ENCODE peak calls at places on chromosomes 6 and 20, in four cellular contexts. C is prostate gland, T is choroid plexus epithelial cell, G is mucosa of descending colon. E is an unnamed sample.

GRCh38 chr6:7440476-7440875 is 50.9 kb downstream of the RIOK1 start:
- DNase-seq in C (no peak), T (no peak), G (no peak), E (no peak)

GRCh38 chr6:127857051-127857637 is 43.7 kb downstream of the THEMIS start:
- DNase-seq in C (no peak), T (no peak), G (no peak), E (no peak)

GRCh38 chr6:16130437-16130891 is 1.6 kb downstream of the MYLIP start:
- DNase-seq in C (peak), T (peak), G (peak), E (no peak)

GRCh38 chr6:30097902-30098606 is 14.8 kb downstream of the TRIM31 start:
- DNase-seq in C (no peak), T (no peak), G (peak), E (no peak)

GRCh38 chr6:127855542-127856159 is 45.2 kb downstream of the THEMIS start:
- DNase-seq in C (no peak), T (peak), G (peak), E (no peak)

GRCh38 chr20:5147193-5147592 is 20.4 kb downstream of the CDS2 start:
- DNase-seq in C (no peak), T (no peak), G (no peak), E (no peak)

GRCh38 chr6:12527339-12527738 is 189.2 kb upstream of the PHACTR1 start:
- DNase-seq in C (no peak), T (no peak), G (no peak), E (no peak)

GRCh38 chr6:19535351-19535750 is 301.8 kb upstream of the ID4 start:
- DNase-seq in C (no peak), T (no peak), G (no peak), E (no peak)

GRCh38 chr6:150006961-150007464 is 18.3 kb downstream of the RAET1L start:
- DNase-seq in C (no peak), T (peak), G (no peak), E (no peak)

GRCh38 chr20:34515484-34516037 is 661 bp upstream of the DYNLRB1 start:
- DNase-seq in C (peak), T (peak), G (peak), E (peak)

GRCh38 chr20:25389858-25390537 is 637 bp downstream of the ABHD12 start:
- DNase-seq in C (peak), T (no peak), G (peak), E (no peak)

GRCh38 chr6:81606965-81607381 is 145.5 kb downstream of the TENT5A start:
- DNase-seq in C (no peak), T (peak), G (no peak), E (no peak)

GRCh38 chr20:4064118-4064962 is 49.0 kb upstream of the RNF24 start:
- DNase-seq in C (peak), T (peak), G (peak), E (no peak)

GRCh38 chr6:71602385-71602949 is 283.9 kb upstream of the RIMS1 start:
- DNase-seq in C (no peak), T (no peak), G (no peak), E (no peak)

DNA sequence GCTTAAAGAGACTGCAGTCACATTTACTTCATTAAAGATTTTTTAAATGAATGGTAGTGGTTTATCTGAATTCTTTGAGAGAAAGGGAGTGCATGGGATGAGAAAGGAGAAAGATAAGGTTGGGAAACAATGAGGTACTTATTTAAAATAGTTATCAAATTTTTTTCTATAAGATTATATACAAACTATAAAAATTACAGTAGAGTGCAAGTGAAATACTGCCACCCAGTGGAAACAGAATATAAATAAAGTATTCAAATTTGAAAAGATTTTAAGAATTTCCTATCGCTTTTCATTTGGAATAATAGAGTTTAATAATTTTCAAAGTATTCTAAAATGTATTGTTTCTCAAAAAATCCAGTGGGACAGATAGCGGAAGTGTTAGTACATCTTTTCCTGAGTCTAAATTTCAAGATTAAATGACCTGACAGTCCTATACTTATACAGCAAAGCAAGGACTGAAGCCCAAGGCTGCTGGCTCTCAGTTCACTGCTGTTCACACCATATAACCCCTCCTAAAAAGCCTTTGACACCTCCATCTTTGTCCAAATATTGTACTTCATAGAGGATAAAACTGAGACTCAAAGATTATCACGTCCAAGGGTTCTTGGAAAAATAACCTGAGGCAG is 31.1 kb downstream of the EPM2A start:
- DNase-seq in C (no peak), T (peak), G (no peak), E (no peak)
- TF ChIP-seq CTCF in C (peak), T (peak), G (no peak), E (peak)

GRCh38 chr20:63044605-63045004 is 37.8 kb upstream of the BHLHE23 start:
- DNase-seq in C (no peak), T (no peak), G (no peak), E (no peak)

GRCh38 chr20:63044204-63044600 is 37.4 kb upstream of the BHLHE23 start:
- DNase-seq in C (no peak), T (no peak), G (no peak), E (no peak)

GRCh38 chr20:63041776-63042175 is 35.0 kb upstream of the BHLHE23 start:
- DNase-seq in C (no peak), T (no peak), G (no peak), E (no peak)

GRCh38 chr20:63043348-63044203 is 36.8 kb upstream of the BHLHE23 start:
- DNase-seq in C (no peak), T (no peak), G (no peak), E (no peak)

DNA sequence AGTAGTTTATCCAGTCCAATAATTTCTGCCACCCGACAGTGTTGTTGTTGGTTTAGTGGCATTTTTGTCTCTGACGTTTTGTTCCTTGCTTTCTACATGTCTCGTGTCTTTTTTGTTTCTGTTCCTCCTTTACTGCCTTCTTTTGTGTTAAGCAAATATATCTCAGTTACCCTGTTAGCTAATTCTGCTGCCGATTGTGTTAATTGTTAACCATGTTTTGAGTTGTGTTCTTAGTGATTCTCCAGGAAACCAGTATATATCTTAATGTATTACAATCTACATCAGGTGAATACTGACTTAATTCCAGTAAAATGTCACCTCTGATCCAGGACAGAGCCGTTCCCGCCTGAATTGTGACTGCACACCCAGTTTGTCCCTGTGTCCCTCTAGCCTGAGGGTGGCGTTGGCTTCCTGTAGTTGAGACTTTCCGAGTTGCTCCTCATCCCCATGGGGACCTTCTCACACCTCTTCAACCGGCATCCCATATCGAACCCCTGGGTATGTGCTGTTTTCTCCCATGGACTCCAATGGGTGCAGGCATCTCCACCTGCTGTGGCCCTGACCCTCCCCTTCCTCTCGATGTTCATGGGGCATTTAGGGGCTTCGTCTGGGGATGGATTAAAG is 35.8 kb upstream of the BHLHE23 start:
- DNase-seq in C (no peak), T (no peak), G (no peak), E (no peak)
- H3K4me3 ChIP-seq in C (no peak), T (no peak), G (no peak), E (no peak)

GRCh38 chr6:46440133-46440532 is 51.1 kb downstream of the RCAN2 start:
- DNase-seq in C (no peak), T (peak), G (no peak), E (no peak)

GRCh38 chr6:46443623-46444022 is 47.6 kb downstream of the RCAN2 start:
- DNase-seq in C (no peak), T (no peak), G (no peak), E (no peak)

DNA sequence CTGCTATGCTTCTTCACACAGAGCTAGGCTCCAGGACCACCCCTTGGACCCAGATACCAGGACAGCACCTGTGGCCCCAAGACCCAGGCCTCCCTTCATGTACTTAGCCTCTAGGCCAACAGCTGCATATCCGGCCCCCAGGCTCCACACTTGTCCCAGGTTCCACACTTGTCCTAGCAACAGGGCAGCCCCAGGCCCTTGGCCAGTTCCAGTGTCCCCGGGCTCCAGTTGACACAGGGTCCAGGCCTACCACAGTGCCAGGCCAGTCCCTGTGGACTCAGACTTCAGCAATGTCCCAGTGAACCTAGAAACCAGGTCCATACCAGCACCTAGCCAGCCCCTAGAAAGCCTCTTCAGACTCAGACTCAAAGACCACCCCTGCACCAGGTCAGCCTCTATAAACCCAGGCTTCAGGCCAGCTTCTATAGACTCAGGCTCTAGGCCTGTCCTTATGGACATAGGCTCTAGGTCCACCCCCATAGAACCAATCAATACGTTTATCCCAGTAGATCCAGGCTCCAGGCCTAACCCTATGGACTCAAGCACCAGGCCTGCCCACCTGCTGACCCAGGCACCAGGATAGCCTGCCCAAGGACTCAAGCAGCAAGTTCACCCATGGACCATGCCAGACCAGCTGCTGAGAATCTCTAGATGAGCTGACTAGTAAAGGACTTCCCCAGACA is 46.3 kb downstream of the RCAN2 start:
- DNase-seq in C (no peak), T (no peak), G (no peak), E (no peak)
- TF ChIP-seq CTCF in C (no peak), T (no peak), G (no peak), E (no peak)

DNA sequence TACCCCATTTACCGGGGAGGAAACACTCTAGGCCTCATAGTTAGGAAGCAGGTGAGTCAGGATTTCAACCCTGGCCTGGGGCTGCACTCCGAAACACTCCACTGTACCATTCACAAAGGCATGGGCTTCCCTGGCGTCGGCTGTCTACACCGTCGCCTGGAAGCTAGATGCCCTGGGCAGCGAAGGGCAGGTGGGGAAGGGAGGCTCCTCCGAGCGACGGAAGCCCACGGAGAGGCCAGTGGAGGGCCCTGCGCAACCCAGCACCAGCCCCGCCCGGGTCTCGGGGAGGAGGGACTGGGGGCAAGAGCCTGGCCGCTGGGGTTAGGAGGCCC is 16.1 kb downstream of the SDCBP2 start:
- DNase-seq in C (no peak), T (no peak), G (no peak), E (no peak)
- H3K4me3 ChIP-seq in C (no peak), T (no peak), G (no peak), E (no peak)

DNA sequence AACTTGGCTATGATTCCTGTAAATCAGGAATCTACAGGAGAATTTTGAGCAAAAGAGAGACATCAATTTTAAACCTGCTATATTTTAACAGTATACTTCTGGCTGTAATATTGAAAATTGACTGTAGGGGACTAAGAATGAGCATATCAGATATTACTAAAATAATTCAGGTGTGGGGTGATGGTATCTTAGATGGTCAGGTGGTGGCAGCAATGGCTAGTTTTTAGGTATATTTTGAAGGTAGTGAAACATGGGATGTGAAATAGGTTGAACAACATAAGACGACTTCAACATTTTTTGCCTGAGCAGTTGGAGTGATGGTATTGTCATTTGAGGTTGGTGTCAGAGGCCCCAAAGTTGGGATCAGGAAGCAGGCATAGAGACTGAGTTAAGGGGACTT is 32.1 kb downstream of the FAM83B start:
- DNase-seq in C (no peak), T (no peak), G (no peak), E (no peak)
- TF ChIP-seq CTCF in C (no peak), T (no peak), G (no peak), E (no peak)

GRCh38 chr6:111884068-111884467 is 10.8 kb upstream of the FYN start:
- DNase-seq in C (no peak), T (no peak), G (no peak), E (no peak)

GRCh38 chr6:111890981-111891380 is 17.7 kb upstream of the FYN start:
- DNase-seq in C (no peak), T (no peak), G (no peak), E (no peak)

GRCh38 chr6:111885373-111886027 is 12.2 kb upstream of the FYN start:
- DNase-seq in C (no peak), T (no peak), G (no peak), E (no peak)

GRCh38 chr6:111892431-111892830 is 19.2 kb upstream of the FYN start:
- DNase-seq in C (no peak), T (peak), G (no peak), E (no peak)

GRCh38 chr6:111888928-111889696 is 15.9 kb upstream of the FYN start:
- DNase-seq in C (no peak), T (peak), G (no peak), E (no peak)
- H3K4me3 ChIP-seq in C (no peak), T (peak), G (no peak), E (no peak)

DNA sequence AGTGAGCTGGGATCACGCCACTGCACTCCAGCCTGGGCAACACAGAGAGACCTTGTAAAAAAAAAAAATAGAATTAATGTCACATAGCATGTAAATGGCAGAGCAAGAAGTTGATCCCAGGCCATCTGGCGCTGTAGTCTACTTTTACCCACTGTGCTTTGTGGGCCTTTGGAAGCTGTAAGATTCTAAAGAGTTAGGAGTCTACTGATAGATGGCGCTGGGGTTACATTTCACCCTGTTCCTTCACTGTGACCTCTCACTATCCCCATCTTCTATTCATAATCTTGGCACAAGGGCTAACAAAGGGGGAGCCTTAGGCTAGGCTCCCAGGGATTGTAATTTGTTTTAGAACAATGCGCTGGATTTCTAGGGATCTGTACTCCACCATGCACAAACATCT is 24.4 kb downstream of the SIRPD start:
- DNase-seq in C (no peak), T (no peak), G (no peak), E (no peak)
- TF ChIP-seq CTCF in C (no peak), T (no peak), G (no peak), E (no peak)